ENCODE peak calls at places on chromosomes 12 and 14, in ten cellular contexts. U is CD8-positive, alpha-beta memory T cell; B is heart right ventricle; V is GM23338; J is iPS DF 6.9; W is Peyer's patch; C is psoas muscle; L is cardiac muscle cell; X is heart left ventricle; F is thyroid gland. E is an unnamed sample.
A peak's percentile ranks its signal among the peaks of the same experiment; 100 is the strongest.

GRCh38 chr14:23093993-23094665 is 807 bp downstream of the ACIN1 start:
- DNase-seq in U (no peak), B (no peak), V (peak; percentile 96), J (peak; percentile 72), W (no peak), C (no peak), L (no peak), X (no peak), F (no peak), E (no peak)

GRCh38 chr12:50862316-50862715 is 19.6 kb downstream of the TMPRSS12 start:
- DNase-seq in U (no peak), B (no peak), V (no peak), J (no peak), W (no peak), C (no peak), L (no peak), X (no peak), F (no peak), E (no peak)

GRCh38 chr12:54364413-54364812 is at the start of gene GPR84:
- DNase-seq in U (no peak), B (no peak), V (no peak), J (no peak), W (no peak), C (no peak), L (no peak), X (no peak), F (no peak), E (no peak)

GRCh38 chr12:54701940-54702592 is 53.9 kb upstream of the DCD start:
- DNase-seq in U (peak; percentile 47), B (no peak), V (peak; percentile 75), J (no peak), W (no peak), C (no peak), L (peak; percentile 62), X (no peak), F (no peak), E (no peak)

GRCh38 chr12:94771199-94771598 is 120.8 kb upstream of the TMCC3 start:
- DNase-seq in U (no peak), B (no peak), V (no peak), J (no peak), W (no peak), C (no peak), L (no peak), X (no peak), F (no peak), E (no peak)

GRCh38 chr12:53048780-53049401 is 974 bp upstream of the TNS2 start:
- DNase-seq in U (no peak), B (peak; percentile 83), V (peak; percentile 88), J (no peak), W (peak; percentile 64), C (peak; percentile 87), L (peak; percentile 84), X (peak; percentile 90), F (peak; percentile 57), E (peak; percentile 86)

GRCh38 chr12:59084758-59085383 is 164.6 kb upstream of the LRIG3 start:
- DNase-seq in U (no peak), B (no peak), V (peak; percentile 21), J (no peak), W (no peak), C (no peak), L (peak; percentile 3), X (no peak), F (peak; percentile 18), E (no peak)

GRCh38 chr12:107277850-107278249 is 184.5 kb upstream of the CRY1 start:
- DNase-seq in U (no peak), B (no peak), V (no peak), J (no peak), W (no peak), C (no peak), L (no peak), X (no peak), F (no peak), E (no peak)

GRCh38 chr12:54016478-54016964 is 7.7 kb downstream of the HOXC8 start:
- DNase-seq in U (no peak), B (no peak), V (no peak), J (no peak), W (no peak), C (peak; percentile 51), L (no peak), X (no peak), F (no peak), E (no peak)

GRCh38 chr12:53380797-53381738 is 1.1 kb downstream of the SP1 start:
- DNase-seq in U (no peak), B (no peak), V (peak; percentile 45), J (no peak), W (peak; percentile 52), C (no peak), L (no peak), X (no peak), F (no peak), E (no peak)

GRCh38 chr12:47819902-47820630 is at the start of gene HDAC7:
- DNase-seq in U (peak; percentile 71), B (peak; percentile 92), V (peak; percentile 89), J (no peak), W (peak; percentile 92), C (peak; percentile 92), L (peak; percentile 83), X (peak; percentile 94), F (peak; percentile 89), E (peak; percentile 94)

GRCh38 chr12:24933694-24934407 is 15.1 kb downstream of the BCAT1 start:
- DNase-seq in U (no peak), B (no peak), V (no peak), J (no peak), W (no peak), C (no peak), L (no peak), X (no peak), F (no peak), E (no peak)

GRCh38 chr12:24929953-24930352 is 18.9 kb downstream of the BCAT1 start:
- DNase-seq in U (no peak), B (no peak), V (peak; percentile 43), J (no peak), W (no peak), C (no peak), L (no peak), X (no peak), F (no peak), E (no peak)

GRCh38 chr12:24937553-24938244 is 11.2 kb downstream of the BCAT1 start:
- DNase-seq in U (no peak), B (no peak), V (no peak), J (no peak), W (no peak), C (no peak), L (no peak), X (no peak), F (no peak), E (no peak)

GRCh38 chr12:24928131-24928530 is 20.8 kb downstream of the BCAT1 start:
- DNase-seq in U (no peak), B (no peak), V (no peak), J (no peak), W (no peak), C (no peak), L (no peak), X (no peak), F (no peak), E (no peak)

DNA sequence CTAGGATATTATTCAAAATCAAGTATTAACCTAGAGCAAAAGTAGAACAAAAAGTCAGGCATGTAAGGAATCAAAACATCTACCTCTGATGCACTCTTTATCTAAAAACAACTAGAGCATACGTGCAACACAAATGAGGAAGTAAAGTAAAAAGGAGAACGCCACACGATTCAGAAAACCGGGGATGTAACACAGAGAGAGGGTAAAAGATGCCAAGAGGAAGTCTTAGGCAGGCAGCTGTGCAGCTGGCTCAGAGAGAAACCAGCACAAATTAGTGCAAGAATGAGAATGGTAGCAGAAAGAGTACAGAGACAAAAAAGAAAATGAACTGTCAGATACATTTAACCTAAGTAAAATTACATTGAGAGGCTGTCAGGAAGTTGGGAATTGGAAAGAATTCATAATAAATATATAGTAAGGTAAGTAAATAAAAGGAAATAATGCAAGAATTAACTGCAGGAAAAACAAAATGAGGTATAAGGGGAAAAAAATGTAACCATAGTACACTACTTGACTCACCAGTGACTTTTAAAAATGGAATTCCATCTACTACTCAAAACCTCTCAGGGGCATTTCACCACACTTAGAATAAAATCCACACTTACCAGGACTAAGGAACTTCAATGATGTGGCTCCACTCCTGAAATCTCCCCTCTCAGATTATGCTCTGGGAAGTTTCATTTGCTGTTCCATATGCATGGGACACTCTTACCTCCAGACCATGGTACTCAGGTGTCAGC is 17.1 kb downstream of the BCAT1 start:
- DNase-seq in U (no peak), B (no peak), V (no peak), J (no peak), W (peak; percentile 50), C (no peak), L (no peak), X (no peak), F (no peak), E (no peak)
- H3K36me3 ChIP-seq in U (no peaks in the 10 kb centered on the region), B (no peaks in the 10 kb centered on the region), V (no peaks in the 10 kb centered on the region), J (no peaks in the 10 kb centered on the region), W (no peaks in the 10 kb centered on the region), C (no peaks in the 10 kb centered on the region), L (no peaks in the 10 kb centered on the region), X (no peaks in the 10 kb centered on the region), F (no peaks in the 10 kb centered on the region), E (no peaks in the 10 kb centered on the region)

GRCh38 chr12:104281636-104282035 is 21.9 kb upstream of the EID3 start:
- DNase-seq in U (no peak), B (no peak), V (no peak), J (no peak), W (no peak), C (no peak), L (no peak), X (no peak), F (no peak), E (no peak)
- H3K27ac ChIP-seq in U (no peak overlapping the region), B (no peak overlapping the region), V (no peak overlapping the region), J (no peak overlapping the region), W (no peak overlapping the region), C (no peak overlapping the region), L (no peak overlapping the region), X (no peak overlapping the region), F (no peak overlapping the region), E (no peak overlapping the region)

DNA sequence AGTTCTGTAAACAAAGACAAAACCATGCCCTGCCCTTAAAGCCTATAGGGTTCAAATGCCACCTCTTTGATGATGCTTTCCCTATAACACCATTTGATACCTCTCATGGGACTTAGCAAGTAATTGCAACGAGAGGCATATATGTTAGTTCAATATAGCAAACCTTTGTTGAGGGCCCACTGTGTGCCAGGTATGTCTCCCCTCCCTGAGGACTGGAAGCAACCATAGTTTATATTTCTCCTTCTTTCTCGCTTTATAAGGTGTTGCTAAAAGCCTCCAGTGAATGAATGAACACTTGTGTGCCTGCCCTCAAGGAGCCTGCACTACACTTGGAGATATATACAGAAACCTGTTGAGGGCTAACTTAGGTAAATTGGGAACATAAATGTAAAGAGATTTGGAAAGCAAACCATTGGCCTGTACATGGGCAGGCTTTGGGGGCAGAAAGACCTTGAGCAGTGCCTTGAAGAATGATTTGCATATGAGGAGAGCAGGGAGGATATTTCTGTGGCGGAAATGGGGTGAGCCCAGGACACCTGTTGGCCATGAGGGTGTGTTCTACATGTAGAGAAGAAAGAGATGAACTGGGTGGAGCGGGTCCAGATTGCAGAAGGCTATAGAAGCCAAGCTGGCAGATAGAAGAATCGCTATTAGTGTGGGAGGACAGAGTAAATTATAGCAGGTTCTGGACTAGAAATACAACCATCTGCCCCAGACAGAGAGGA is 1.8 kb upstream of the CKAP4 start:
- DNase-seq in U (peak; percentile 11), B (no peak), V (no peak), J (no peak), W (peak; percentile 85), C (no peak), L (no peak), X (no peak), F (no peak), E (no peak)
- H3K4me3 ChIP-seq in U (no peak overlapping the region), B (no peak overlapping the region), V (peak overlapping the region; percentile 85), J (no peak overlapping the region), W (no peak overlapping the region), C (no peak overlapping the region), L (no peak overlapping the region), X (no peak overlapping the region), F (no peak overlapping the region), E (peak overlapping the region; percentile 93)

GRCh38 chr12:120222288-120222832 is 21.4 kb upstream of the RPLP0 start:
- DNase-seq in U (no peak), B (no peak), V (no peak), J (no peak), W (no peak), C (no peak), L (no peak), X (no peak), F (no peak), E (no peak)
- H3K36me3 ChIP-seq in U (peaks cover 66% of the 10 kb centered on the region), B (peaks cover 92% of the 10 kb centered on the region), V (peaks cover 8% of the 10 kb centered on the region), J (peaks cover 41% of the 10 kb centered on the region), W (no peaks in the 10 kb centered on the region), C (peaks cover 10% of the 10 kb centered on the region), L (peaks cover 25% of the 10 kb centered on the region), X (peaks cover 93% of the 10 kb centered on the region), F (peaks cover 57% of the 10 kb centered on the region), E (peaks cover 77% of the 10 kb centered on the region)

E was measured in left ventricle myocardium inferior.